ENCODE peak calls at places on chromosomes 2 and 18, in seven cellular contexts. S is heart left ventricle, C is osteoblast, G is endodermal cell, F is GM23248, W is thoracic aorta, V is K562. X is an unnamed sample. For H3K36me3, the result is how much of the 10 kb centered on the place peaks cover.

GRCh38 chr2:39837856-39838453 is 58.9 kb upstream of the THUMPD2 start:
- DNase-seq in G (peak), V (peak), C (peak), W (no peak), F (peak), S (no peak), X (peak)

GRCh38 chr18:30705943-30706342 is 336.6 kb downstream of the DSC3 start:
- DNase-seq in W (no peak), C (no peak), F (no peak), G (no peak), V (peak), S (no peak), X (no peak)

GRCh38 chr2:182763311-182763912 is 47.4 kb downstream of the DNAJC10 start:
- DNase-seq in C (no peak), G (peak), V (peak), S (no peak), F (peak), W (no peak), X (no peak)

GRCh38 chr18:76353046-76353445 is 142.0 kb downstream of the ZNF516 start:
- DNase-seq in S (no peak), W (no peak), G (no peak), F (no peak), V (no peak), C (no peak), X (no peak)

GRCh38 chr18:74281639-74282358 is 10.0 kb downstream of the CYB5A start:
- DNase-seq in W (no peak), S (no peak), G (no peak), V (no peak), F (peak), C (no peak), X (no peak)

GRCh38 chr2:188897096-188897495 is 77.1 kb upstream of the COL3A1 start:
- DNase-seq in G (no peak), V (no peak), S (no peak), C (peak), W (no peak), F (peak), X (no peak)

GRCh38 chr2:46082531-46083485 is 214.4 kb upstream of the EPAS1 start:
- DNase-seq in W (no peak), C (peak), V (no peak), F (peak), G (no peak), S (peak), X (no peak)

GRCh38 chr2:241947876-241948275 is 78.3 kb downstream of the RTP5 start:
- DNase-seq in F (no peak), W (no peak), C (peak), G (no peak), S (no peak), V (no peak), X (no peak)

GRCh38 chr2:75800456-75800855 is 89.7 kb upstream of the GCFC2 start:
- DNase-seq in G (no peak), W (no peak), F (no peak), S (no peak), V (no peak), C (no peak), X (no peak)

GRCh38 chr2:177393381-177393780 is 808 bp downstream of the AGPS start:
- DNase-seq in G (peak), V (no peak), W (no peak), C (peak), S (no peak), F (peak), X (no peak)

GRCh38 chr2:46050027-46050426 is 247.2 kb upstream of the EPAS1 start:
- DNase-seq in W (no peak), S (no peak), G (no peak), F (no peak), C (no peak), V (no peak), X (no peak)

DNA sequence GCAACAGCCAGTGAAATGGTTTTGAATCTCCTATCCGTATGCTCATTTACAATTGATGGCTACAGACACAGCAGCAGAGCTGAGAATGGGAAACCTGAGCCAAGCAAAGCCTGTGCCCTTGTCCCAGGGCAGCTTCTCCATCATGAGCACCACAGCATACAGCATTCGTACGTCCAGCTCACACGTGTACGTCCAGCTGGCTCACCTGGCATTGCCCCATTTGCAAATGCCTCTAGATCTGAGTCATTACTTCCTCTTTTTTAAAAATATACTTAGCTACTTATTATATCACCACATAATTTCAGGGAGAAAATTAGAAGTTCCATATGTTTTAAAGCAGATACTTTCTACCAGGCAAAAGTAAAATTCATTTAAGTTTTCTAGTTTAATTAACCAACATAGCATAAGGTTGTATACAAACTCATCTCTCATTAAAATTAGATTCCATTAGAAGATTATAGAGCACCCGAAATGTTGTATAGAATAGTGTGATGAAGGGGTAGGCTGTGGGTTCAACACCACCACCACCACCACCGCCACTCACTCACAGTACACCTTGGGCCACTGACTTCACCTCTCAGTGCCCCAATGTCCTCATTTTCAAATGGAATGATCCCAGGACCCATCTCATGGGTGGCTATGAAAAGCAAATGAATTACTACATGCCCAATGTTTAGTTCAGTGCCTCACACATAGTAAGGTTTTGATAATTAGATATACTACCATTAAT is 31.4 kb upstream of the TMEM177 start:
- DNase-seq in W (peak), G (no peak), S (no peak), C (no peak), F (peak), V (no peak), X (no peak)
- H3K36me3 ChIP-seq in W (under half), G (under half), S (under half), C (under half), F (under half), V (under half), X (under half)

GRCh38 chr2:113965228-113965627 is 75.3 kb downstream of the ACTR3 start:
- DNase-seq in V (no peak), F (no peak), S (no peak), C (no peak), G (no peak), W (no peak), X (no peak)
- H3K36me3 ChIP-seq in V (under half), F (under half), S (under half), C (under half), G (under half), W (under half), X (under half)

DNA sequence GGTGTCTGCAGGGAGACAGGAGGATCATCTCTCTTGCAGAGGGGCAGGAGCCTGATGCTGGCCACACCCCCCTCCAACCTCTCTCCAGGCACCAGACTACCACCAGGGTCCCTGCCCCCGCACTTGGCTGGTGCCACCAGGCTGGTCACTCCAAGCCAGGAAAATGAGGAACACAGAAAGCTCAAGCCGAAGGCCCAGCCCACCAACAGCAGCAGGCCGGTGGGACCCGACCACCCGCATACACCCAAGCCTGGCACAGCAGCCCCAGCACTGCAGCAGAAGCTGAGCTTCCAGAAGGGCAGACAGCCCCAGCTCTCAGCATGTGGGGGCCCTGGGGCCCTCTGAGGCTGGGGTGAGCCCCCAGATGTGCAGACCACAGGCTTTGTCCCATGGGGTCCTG is 52.7 kb downstream of the KIF1A start:
- DNase-seq in S (no peak), W (no peak), G (no peak), F (no peak), C (no peak), V (no peak), X (no peak)
- H3K36me3 ChIP-seq in S (under half), W (under half), G (under half), F (under half), C (under half), V (under half), X (under half)

DNA sequence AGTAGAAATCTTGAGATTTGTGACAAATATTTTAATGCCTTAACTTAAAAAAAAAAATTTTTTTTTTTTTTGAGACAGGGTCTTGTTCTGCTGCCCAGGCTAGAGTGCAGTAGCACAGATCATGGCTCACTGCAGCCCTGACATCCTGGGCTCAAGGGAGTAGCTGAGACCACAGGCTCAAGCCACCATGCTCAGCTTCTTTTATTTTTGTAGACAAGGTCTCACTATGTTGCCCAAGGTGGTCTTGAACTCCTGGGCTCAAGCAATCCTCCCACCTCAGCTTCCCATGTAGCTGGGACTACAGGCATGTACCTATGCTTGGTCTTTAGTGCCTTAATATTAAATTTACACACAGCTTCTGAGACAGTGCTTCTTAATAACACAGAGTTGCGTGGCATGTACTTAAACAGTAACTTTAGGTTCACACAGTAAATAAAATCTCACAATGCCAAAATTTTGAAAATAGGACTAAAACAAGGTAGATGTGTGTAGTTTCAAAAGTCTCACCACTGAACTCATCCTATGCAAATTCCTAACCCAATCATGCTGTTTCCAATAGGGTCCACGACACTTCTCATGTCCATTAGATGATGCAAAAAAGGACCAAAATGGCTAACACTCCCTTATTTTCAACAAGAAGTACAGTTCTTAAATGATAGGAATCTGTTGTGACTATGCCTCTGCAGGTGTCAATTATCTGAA is 4.1 kb downstream of the HSPD1 start:
- DNase-seq in W (no peak), S (no peak), V (no peak), C (no peak), F (no peak), G (no peak), X (no peak)
- H3K36me3 ChIP-seq in W (half or more), S (half or more), V (half or more), C (half or more), F (half or more), G (half or more), X (under half)

GRCh38 chr2:54651291-54651690 is 72.2 kb upstream of the EML6 start:
- DNase-seq in S (no peak), C (no peak), F (no peak), W (no peak), G (no peak), V (no peak), X (no peak)
- H3K36me3 ChIP-seq in S (half or more), C (half or more), F (half or more), W (half or more), G (half or more), V (half or more), X (under half)

GRCh38 chr2:131081190-131081589 is 12.1 kb downstream of the FAM168B start:
- DNase-seq in V (no peak), W (no peak), G (no peak), S (no peak), F (no peak), C (no peak), X (no peak)
- H3K36me3 ChIP-seq in V (half or more), W (under half), G (half or more), S (half or more), F (under half), C (half or more), X (under half)

GRCh38 chr18:9133225-9133624 is 3.4 kb upstream of the ANKRD12 start:
- DNase-seq in C (no peak), V (no peak), S (no peak), F (no peak), W (no peak), G (no peak), X (peak)
- H3K36me3 ChIP-seq in C (under half), V (half or more), S (half or more), F (under half), W (under half), G (half or more), X (under half)

GRCh38 chr2:218271865-218272530 is 1.7 kb downstream of the PNKD start:
- DNase-seq in F (peak), V (no peak), W (no peak), G (no peak), S (no peak), C (peak), X (no peak)

GRCh38 chr2:218271487-218271797 is 1.1 kb downstream of the PNKD start:
- DNase-seq in W (no peak), G (no peak), S (no peak), F (peak), C (peak), V (no peak), X (no peak)

GRCh38 chr2:218270721-218271486 is 585 bp downstream of the PNKD start:
- DNase-seq in V (no peak), G (no peak), W (no peak), S (no peak), F (peak), C (peak), X (no peak)

GRCh38 chr2:218273908-218274249 is 3.6 kb downstream of the PNKD start:
- DNase-seq in C (peak), G (no peak), S (no peak), W (no peak), V (no peak), F (no peak), X (no peak)

DNA sequence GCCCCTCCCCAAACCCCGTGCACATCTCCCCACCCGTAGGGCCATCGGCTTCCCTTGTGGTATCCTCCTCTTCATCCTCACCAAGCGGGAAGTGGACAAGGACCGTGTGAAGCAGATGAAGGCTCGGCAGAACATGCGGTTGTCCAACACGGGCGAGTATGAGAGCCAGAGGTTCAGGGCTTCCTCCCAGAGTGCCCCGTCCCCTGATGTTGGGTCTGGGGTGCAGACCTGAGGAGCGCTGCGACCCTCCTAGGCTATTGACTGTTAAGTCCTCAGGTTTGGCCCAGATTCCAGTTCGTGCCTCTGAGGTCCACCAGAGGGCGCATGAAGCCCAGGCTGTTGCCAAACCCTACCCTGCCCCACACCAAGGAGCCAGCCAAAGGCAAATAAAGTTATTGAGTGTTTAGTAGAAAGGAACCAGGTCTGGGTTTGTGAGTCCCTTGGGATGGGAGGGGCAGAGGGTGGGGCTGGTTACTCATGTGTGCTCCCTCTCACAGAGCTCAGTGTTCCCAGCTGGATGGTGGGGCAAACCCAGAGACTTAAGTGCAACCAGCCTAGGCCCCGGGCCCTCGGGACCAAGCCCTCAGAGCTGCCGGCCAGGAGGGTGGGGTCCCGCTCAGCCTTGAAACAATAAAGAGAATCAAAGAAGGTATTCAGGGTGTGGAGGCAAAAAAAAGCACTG is 2.4 kb downstream of the PNKD start:
- DNase-seq in W (peak), F (peak), S (peak), V (peak), C (peak), G (peak), X (peak)
- H3K36me3 ChIP-seq in W (under half), F (under half), S (under half), V (half or more), C (under half), G (under half), X (under half)